ENCODE peak calls at places on chromosomes 2 and 18, in six cellular contexts. T is anterior cingulate cortex, A is right lobe of liver, Y is Caki2, Q is NCI-H748 treated with DMSO at 0.1 percent for 48 hours, S is H7. C is an unnamed sample.

GRCh38 chr2:101442042-101442666 is 32.8 kb downstream of the RFX8 start:
- DNase-seq in Y (no peak), A (no peak), T (no peak), S (no peak), Q (no peak), C (no peak)

GRCh38 chr2:235573331-235574221 is 79.7 kb downstream of the AGAP1 start:
- DNase-seq in Q (no peak), Y (peak), T (no peak), A (no peak), S (no peak), C (no peak)

GRCh38 chr2:148887349-148888002 is 12.4 kb downstream of the KIF5C start:
- DNase-seq in T (no peak), Y (no peak), S (no peak), A (no peak), Q (peak), C (no peak)

GRCh38 chr18:7609617-7610016 is 42.5 kb downstream of the PTPRM start:
- DNase-seq in T (no peak), Q (peak), S (no peak), Y (no peak), A (no peak), C (no peak)

GRCh38 chr2:200159829-200160781 is 146.4 kb upstream of the SPATS2L start:
- DNase-seq in S (no peak), Y (peak), Q (no peak), A (no peak), T (no peak), C (no peak)

GRCh38 chr2:120441744-120442471 is 96.0 kb downstream of the INHBB start:
- DNase-seq in S (peak), A (peak), Y (no peak), T (no peak), Q (no peak), C (peak)

GRCh38 chr18:24595556-24595955 is 135.1 kb downstream of the HRH4 start:
- DNase-seq in A (no peak), T (no peak), Q (no peak), S (no peak), Y (no peak), C (no peak)

GRCh38 chr2:36677995-36678605 is 18.4 kb upstream of the VIT start:
- DNase-seq in Q (no peak), S (no peak), A (no peak), Y (no peak), T (no peak), C (no peak)

GRCh38 chr2:98507940-98508689 is 63.5 kb downstream of the INPP4A start:
- DNase-seq in S (no peak), Y (no peak), A (peak), Q (no peak), T (no peak), C (no peak)

C was measured in pancreas.